ENCODE peak calls at places on chromosomes 1 and 21, in ten cellular contexts. One of them, this sample, is unnamed.

GRCh38 chr1:55420866-55421265 is 205.7 kb upstream of the USP24 start:
- DNase-seq in fibroblast of mammary gland: peak
- DNase-seq in mucosa of gallbladder: no peak
- DNase-seq in RPMI7951: peak
- DNase-seq in GM03348: no peak
- DNase-seq in GM04503: no peak
- DNase-seq in stimulated activated CD8-positive, alpha-beta memory T cell treated with anti-CD3 and anti-CD28 coated beads, Interleukin-4, amount 100 ng/mL, for 4 hours: no peak
- DNase-seq in T-helper 2 cell: no peak
- DNase-seq in NCI-H1930: no peak
- DNase-seq in activated T-helper 1 cell treated with Interleukin-2 at 50 U/mL for 16 hours: no peak
- DNase-seq in this sample: no peak

GRCh38 chr21:46594276-46594675 is 10.6 kb downstream of the S100B start:
- DNase-seq in GM03348: no peak
- DNase-seq in mucosa of gallbladder: no peak
- DNase-seq in RPMI7951: no peak
- DNase-seq in fibroblast of mammary gland: no peak
- DNase-seq in T-helper 2 cell: no peak
- DNase-seq in NCI-H1930: no peak
- DNase-seq in stimulated activated CD8-positive, alpha-beta memory T cell treated with anti-CD3 and anti-CD28 coated beads, Interleukin-4, amount 100 ng/mL, for 4 hours: no peak
- DNase-seq in GM04503: no peak
- DNase-seq in activated T-helper 1 cell treated with Interleukin-2 at 50 U/mL for 16 hours: no peak
- DNase-seq in this sample: no peak

GRCh38 chr1:201791775-201792166 is 37.2 kb upstream of the IPO9 start:
- DNase-seq in T-helper 2 cell: no peak
- DNase-seq in mucosa of gallbladder: peak
- DNase-seq in RPMI7951: peak
- DNase-seq in stimulated activated CD8-positive, alpha-beta memory T cell treated with anti-CD3 and anti-CD28 coated beads, Interleukin-4, amount 100 ng/mL, for 4 hours: no peak
- DNase-seq in GM04503: peak
- DNase-seq in fibroblast of mammary gland: peak
- DNase-seq in NCI-H1930: no peak
- DNase-seq in GM03348: peak
- DNase-seq in activated T-helper 1 cell treated with Interleukin-2 at 50 U/mL for 16 hours: no peak
- DNase-seq in this sample: no peak

GRCh38 chr1:110686188-110686587 is 11.4 kb upstream of the KCNA3 start:
- DNase-seq in fibroblast of mammary gland: no peak
- DNase-seq in NCI-H1930: no peak
- DNase-seq in stimulated activated CD8-positive, alpha-beta memory T cell treated with anti-CD3 and anti-CD28 coated beads, Interleukin-4, amount 100 ng/mL, for 4 hours: no peak
- DNase-seq in GM03348: no peak
- DNase-seq in activated T-helper 1 cell treated with Interleukin-2 at 50 U/mL for 16 hours: peak
- DNase-seq in mucosa of gallbladder: no peak
- DNase-seq in T-helper 2 cell: no peak
- DNase-seq in GM04503: no peak
- DNase-seq in RPMI7951: no peak
- DNase-seq in this sample: peak

GRCh38 chr21:34983680-34984086 is 65.4 kb downstream of the RUNX1 start:
- DNase-seq in GM04503: no peak
- DNase-seq in mucosa of gallbladder: no peak
- DNase-seq in GM03348: peak
- DNase-seq in T-helper 2 cell: no peak
- DNase-seq in stimulated activated CD8-positive, alpha-beta memory T cell treated with anti-CD3 and anti-CD28 coated beads, Interleukin-4, amount 100 ng/mL, for 4 hours: peak
- DNase-seq in activated T-helper 1 cell treated with Interleukin-2 at 50 U/mL for 16 hours: peak
- DNase-seq in RPMI7951: peak
- DNase-seq in NCI-H1930: no peak
- DNase-seq in fibroblast of mammary gland: peak
- DNase-seq in this sample: no peak

GRCh38 chr1:108107658-108108057 is 92.5 kb downstream of the SLC25A24 start:
- DNase-seq in stimulated activated CD8-positive, alpha-beta memory T cell treated with anti-CD3 and anti-CD28 coated beads, Interleukin-4, amount 100 ng/mL, for 4 hours: no peak
- DNase-seq in mucosa of gallbladder: no peak
- DNase-seq in RPMI7951: peak
- DNase-seq in NCI-H1930: no peak
- DNase-seq in fibroblast of mammary gland: peak
- DNase-seq in GM04503: peak
- DNase-seq in GM03348: peak
- DNase-seq in T-helper 2 cell: no peak
- DNase-seq in activated T-helper 1 cell treated with Interleukin-2 at 50 U/mL for 16 hours: no peak
- DNase-seq in this sample: no peak

GRCh38 chr1:198701766-198702539 is 63.1 kb downstream of the PTPRC start:
- DNase-seq in T-helper 2 cell: no peak
- DNase-seq in RPMI7951: no peak
- DNase-seq in activated T-helper 1 cell treated with Interleukin-2 at 50 U/mL for 16 hours: no peak
- DNase-seq in fibroblast of mammary gland: no peak
- DNase-seq in mucosa of gallbladder: no peak
- DNase-seq in GM04503: no peak
- DNase-seq in NCI-H1930: no peak
- DNase-seq in stimulated activated CD8-positive, alpha-beta memory T cell treated with anti-CD3 and anti-CD28 coated beads, Interleukin-4, amount 100 ng/mL, for 4 hours: no peak
- DNase-seq in GM03348: no peak
- DNase-seq in this sample: no peak

GRCh38 chr1:44354840-44355581 is at the start of gene ERI3:
- DNase-seq in fibroblast of mammary gland: peak
- DNase-seq in activated T-helper 1 cell treated with Interleukin-2 at 50 U/mL for 16 hours: peak
- DNase-seq in NCI-H1930: peak
- DNase-seq in stimulated activated CD8-positive, alpha-beta memory T cell treated with anti-CD3 and anti-CD28 coated beads, Interleukin-4, amount 100 ng/mL, for 4 hours: peak
- DNase-seq in mucosa of gallbladder: peak
- DNase-seq in T-helper 2 cell: peak
- DNase-seq in GM03348: peak
- DNase-seq in GM04503: peak
- DNase-seq in RPMI7951: peak
- DNase-seq in this sample: peak

GRCh38 chr1:223645903-223646302 is 19.6 kb downstream of the CAPN8 start:
- DNase-seq in activated T-helper 1 cell treated with Interleukin-2 at 50 U/mL for 16 hours: no peak
- DNase-seq in stimulated activated CD8-positive, alpha-beta memory T cell treated with anti-CD3 and anti-CD28 coated beads, Interleukin-4, amount 100 ng/mL, for 4 hours: no peak
- DNase-seq in RPMI7951: no peak
- DNase-seq in mucosa of gallbladder: no peak
- DNase-seq in GM03348: no peak
- DNase-seq in NCI-H1930: no peak
- DNase-seq in fibroblast of mammary gland: no peak
- DNase-seq in T-helper 2 cell: no peak
- DNase-seq in GM04503: no peak
- DNase-seq in this sample: no peak

GRCh38 chr1:93275634-93276295 is 69.9 kb upstream of the DR1 start:
- DNase-seq in GM03348: no peak
- DNase-seq in mucosa of gallbladder: no peak
- DNase-seq in T-helper 2 cell: no peak
- DNase-seq in activated T-helper 1 cell treated with Interleukin-2 at 50 U/mL for 16 hours: no peak
- DNase-seq in stimulated activated CD8-positive, alpha-beta memory T cell treated with anti-CD3 and anti-CD28 coated beads, Interleukin-4, amount 100 ng/mL, for 4 hours: no peak
- DNase-seq in RPMI7951: no peak
- DNase-seq in NCI-H1930: no peak
- DNase-seq in GM04503: no peak
- DNase-seq in fibroblast of mammary gland: no peak
- DNase-seq in this sample: no peak

GRCh38 chr1:3530931-3531818 is 76.7 kb downstream of the ARHGEF16 start:
- DNase-seq in RPMI7951: peak
- DNase-seq in GM03348: peak
- DNase-seq in fibroblast of mammary gland: peak
- DNase-seq in mucosa of gallbladder: peak
- DNase-seq in NCI-H1930: peak
- DNase-seq in stimulated activated CD8-positive, alpha-beta memory T cell treated with anti-CD3 and anti-CD28 coated beads, Interleukin-4, amount 100 ng/mL, for 4 hours: peak
- DNase-seq in activated T-helper 1 cell treated with Interleukin-2 at 50 U/mL for 16 hours: peak
- DNase-seq in T-helper 2 cell: peak
- DNase-seq in GM04503: no peak
- DNase-seq in this sample: peak

GRCh38 chr1:212237651-212238050 is 47.6 kb upstream of the PPP2R5A start:
- DNase-seq in GM04503: no peak
- DNase-seq in stimulated activated CD8-positive, alpha-beta memory T cell treated with anti-CD3 and anti-CD28 coated beads, Interleukin-4, amount 100 ng/mL, for 4 hours: no peak
- DNase-seq in activated T-helper 1 cell treated with Interleukin-2 at 50 U/mL for 16 hours: no peak
- DNase-seq in NCI-H1930: no peak
- DNase-seq in fibroblast of mammary gland: peak
- DNase-seq in T-helper 2 cell: no peak
- DNase-seq in GM03348: no peak
- DNase-seq in mucosa of gallbladder: peak
- DNase-seq in RPMI7951: no peak
- DNase-seq in this sample: no peak

GRCh38 chr21:41668051-41668541 is 98.8 kb downstream of the RIPK4 start:
- DNase-seq in T-helper 2 cell: no peak
- DNase-seq in GM04503: no peak
- DNase-seq in activated T-helper 1 cell treated with Interleukin-2 at 50 U/mL for 16 hours: no peak
- DNase-seq in RPMI7951: no peak
- DNase-seq in stimulated activated CD8-positive, alpha-beta memory T cell treated with anti-CD3 and anti-CD28 coated beads, Interleukin-4, amount 100 ng/mL, for 4 hours: no peak
- DNase-seq in mucosa of gallbladder: no peak
- DNase-seq in fibroblast of mammary gland: no peak
- DNase-seq in GM03348: no peak
- DNase-seq in NCI-H1930: no peak
- DNase-seq in this sample: no peak

GRCh38 chr1:27001570-27002360 is 8.3 kb downstream of the TRNP1 start:
- DNase-seq in mucosa of gallbladder: peak
- DNase-seq in activated T-helper 1 cell treated with Interleukin-2 at 50 U/mL for 16 hours: no peak
- DNase-seq in GM03348: no peak
- DNase-seq in stimulated activated CD8-positive, alpha-beta memory T cell treated with anti-CD3 and anti-CD28 coated beads, Interleukin-4, amount 100 ng/mL, for 4 hours: no peak
- DNase-seq in GM04503: no peak
- DNase-seq in RPMI7951: peak
- DNase-seq in T-helper 2 cell: no peak
- DNase-seq in NCI-H1930: no peak
- DNase-seq in fibroblast of mammary gland: peak
- DNase-seq in this sample: no peak

GRCh38 chr1:48757363-48757762 is 19.3 kb downstream of the BEND5 start:
- DNase-seq in NCI-H1930: no peak
- DNase-seq in fibroblast of mammary gland: no peak
- DNase-seq in GM04503: no peak
- DNase-seq in GM03348: no peak
- DNase-seq in T-helper 2 cell: no peak
- DNase-seq in mucosa of gallbladder: no peak
- DNase-seq in activated T-helper 1 cell treated with Interleukin-2 at 50 U/mL for 16 hours: no peak
- DNase-seq in stimulated activated CD8-positive, alpha-beta memory T cell treated with anti-CD3 and anti-CD28 coated beads, Interleukin-4, amount 100 ng/mL, for 4 hours: no peak
- DNase-seq in RPMI7951: no peak
- DNase-seq in this sample: no peak

GRCh38 chr21:30044447-30045064 is 104.8 kb upstream of the GRIK1 start:
- DNase-seq in mucosa of gallbladder: no peak
- DNase-seq in GM03348: peak
- DNase-seq in RPMI7951: peak
- DNase-seq in activated T-helper 1 cell treated with Interleukin-2 at 50 U/mL for 16 hours: no peak
- DNase-seq in fibroblast of mammary gland: peak
- DNase-seq in NCI-H1930: no peak
- DNase-seq in GM04503: no peak
- DNase-seq in stimulated activated CD8-positive, alpha-beta memory T cell treated with anti-CD3 and anti-CD28 coated beads, Interleukin-4, amount 100 ng/mL, for 4 hours: no peak
- DNase-seq in T-helper 2 cell: no peak
- DNase-seq in this sample: no peak